ENCODE peak calls at places on chromosomes 13 and 19, in five cellular contexts. R, A, S, X and P are unnamed samples.

GRCh38 chr13:97648171-97648880 is 214.4 kb downstream of the RAP2A start:
- DNase-seq in A (no peak), X (no peak), S (no peak), R (no peak), P (no peak)

GRCh38 chr13:28493740-28494536 is 990 bp downstream of the FLT1 start:
- DNase-seq in X (no peak), R (peak; percentile 9), A (no peak), S (no peak), P (no peak)

GRCh38 chr19:5144545-5145179 is 175.7 kb downstream of the KDM4B start:
- DNase-seq in R (no peak), X (no peak), A (no peak), S (no peak), P (no peak)

GRCh38 chr13:76336889-76337844 is 549.0 kb downstream of the KCTD12 start:
- DNase-seq in S (no peak), X (no peak), R (no peak), A (no peak), P (no peak)

GRCh38 chr19:28242317-28242927 is 970.5 kb downstream of the UQCRFS1 start:
- DNase-seq in S (no peak), X (peak; percentile 41), A (no peak), R (peak; percentile 18), P (no peak)

GRCh38 chr19:980133-980998 is 3.8 kb upstream of the WDR18 start:
- DNase-seq in S (no peak), R (no peak), X (no peak), A (no peak), P (no peak)

GRCh38 chr13:73465629-73465974 is 406.8 kb downstream of the KLF5 start:
- DNase-seq in S (peak; percentile 42), X (no peak), A (no peak), R (no peak), P (peak; percentile 54)

GRCh38 chr19:13850910-13851753 is 25.8 kb upstream of the NANOS3 start:
- DNase-seq in X (no peak), R (peak; percentile 79), S (peak; percentile 94), A (peak; percentile 85), P (peak; percentile 93)

GRCh38 chr19:34118879-34119748 is 53.2 kb upstream of the LSM14A start:
- DNase-seq in R (no peak), S (no peak), X (no peak), A (no peak), P (no peak)

GRCh38 chr13:36313047-36313969 is 15.7 kb upstream of the CCDC169 start:
- DNase-seq in X (no peak), R (no peak), S (peak; percentile 18), A (no peak), P (no peak)

GRCh38 chr13:109941951-109942350 is 155.6 kb upstream of the IRS2 start:
- DNase-seq in S (peak; percentile 48), X (no peak), R (no peak), A (no peak), P (no peak)

GRCh38 chr19:45492627-45493470 is 4.0 kb downstream of the RTN2 start:
- DNase-seq in S (peak; percentile 80), X (no peak), R (no peak), A (peak; percentile 83), P (peak; percentile 54)

GRCh38 chr19:43776285-43776684 is 4.5 kb downstream of the KCNN4 start:
- DNase-seq in S (no peak), A (no peak), X (no peak), R (peak; percentile 79), P (no peak)

GRCh38 chr19:13430790-13431582 is 75.3 kb downstream of the CACNA1A start:
- DNase-seq in R (peak; percentile 56), X (no peak), S (peak; percentile 42), A (no peak), P (peak; percentile 7)

GRCh38 chr13:50484472-50485113 is 358.9 kb downstream of the DLEU7 start:
- DNase-seq in R (no peak), A (no peak), S (no peak), X (no peak), P (no peak)

GRCh38 chr19:45629704-45630103 is 9.5 kb downstream of the EML2 start:
- DNase-seq in X (no peak), R (no peak), S (no peak), A (no peak), P (no peak)

GRCh38 chr19:14318873-14319272 is 62.4 kb upstream of the ADGRE5 start:
- DNase-seq in S (no peak), A (no peak), X (no peak), R (peak; percentile 21), P (no peak)